ENCODE peak calls at places on chromosomes 16 and 17, in seven cellular contexts. B is AG09319; M is astrocyte of the spinal cord; L is AG10803; K is GM23338; J is CD8-positive, alpha-beta T cell; I is psoas muscle. W is an unnamed sample.

GRCh38 chr16:69691980-69692911 is 34.1 kb downstream of the NQO1 start:
- DNase-seq in L (peak), I (no peak), K (no peak), B (no peak), J (no peak), M (peak), W (no peak)

GRCh38 chr17:66713533-66714042 is 121.3 kb upstream of the CACNG5 start:
- DNase-seq in K (no peak), M (no peak), L (no peak), B (no peak), I (no peak), J (no peak), W (no peak)

GRCh38 chr17:49312722-49313121 is 49.3 kb downstream of the ZNF652 start:
- DNase-seq in K (no peak), B (no peak), J (no peak), I (no peak), L (no peak), M (no peak), W (no peak)

GRCh38 chr17:17151055-17151454 is 55.1 kb downstream of the PLD6 start:
- DNase-seq in L (peak), K (no peak), I (no peak), J (no peak), B (no peak), M (peak), W (no peak)

GRCh38 chr16:53743149-53743566 is 39.2 kb downstream of the FTO start:
- DNase-seq in B (no peak), M (peak), K (peak), I (no peak), J (no peak), L (peak), W (no peak)

GRCh38 chr17:2854662-2855061 is 58.4 kb downstream of the RAP1GAP2 start:
- DNase-seq in K (peak), M (no peak), B (no peak), J (no peak), I (no peak), L (no peak), W (no peak)

GRCh38 chr17:33012522-33013033 is 20.9 kb downstream of the SPACA3 start:
- DNase-seq in J (no peak), L (peak), B (peak), K (no peak), I (no peak), M (peak), W (no peak)

GRCh38 chr16:50202926-50203624 is 50.0 kb downstream of the TENT4B start:
- DNase-seq in K (no peak), B (peak), J (no peak), M (peak), L (peak), I (no peak), W (no peak)

GRCh38 chr16:27452569-27453475 is 50.8 kb downstream of the IL21R start:
- DNase-seq in I (no peak), B (no peak), L (peak), J (no peak), M (no peak), K (no peak), W (no peak)

GRCh38 chr16:83681421-83681820 is 126.4 kb upstream of the HSBP1 start:
- DNase-seq in I (no peak), M (no peak), B (no peak), K (no peak), J (no peak), L (no peak), W (no peak)

GRCh38 chr17:47816111-47816735 is 5.4 kb downstream of the OSBPL7 start:
- DNase-seq in I (no peak), J (no peak), B (no peak), K (no peak), M (no peak), L (no peak), W (no peak)

GRCh38 chr16:59210955-59211541 is 476.9 kb upstream of the GOT2 start:
- DNase-seq in B (no peak), I (no peak), L (peak), M (peak), K (peak), J (no peak), W (no peak)

GRCh38 chr16:30972872-30973271 is 12.1 kb upstream of the HSD3B7 start:
- DNase-seq in J (no peak), L (no peak), K (peak), I (no peak), M (peak), B (no peak), W (no peak)

GRCh38 chr16:234468-235305 is at the start of gene FAM234A:
- DNase-seq in M (peak), B (peak), K (peak), J (peak), L (peak), I (peak), W (peak)

GRCh38 chr17:4810696-4811289 is 3.8 kb downstream of the PLD2 start:
- DNase-seq in L (no peak), K (no peak), J (no peak), B (no peak), M (no peak), I (no peak), W (no peak)

GRCh38 chr17:50201226-50201854 is at the start of gene COL1A1:
- DNase-seq in I (peak), K (peak), J (no peak), B (peak), M (peak), L (peak), W (no peak)

GRCh38 chr16:11219188-11219587 is 36.8 kb downstream of the SOCS1 start:
- DNase-seq in B (no peak), M (no peak), K (no peak), J (no peak), L (no peak), I (no peak), W (no peak)

GRCh38 chr17:12990041-12990808 is 27.6 kb downstream of the ELAC2 start:
- DNase-seq in I (no peak), M (no peak), J (no peak), L (no peak), K (peak), B (no peak), W (no peak)

GRCh38 chr17:78125138-78125913 is 3.2 kb downstream of the TMC6 start:
- DNase-seq in B (no peak), I (no peak), J (no peak), L (no peak), M (no peak), K (no peak), W (no peak)

GRCh38 chr17:56230660-56231059 is 77.4 kb downstream of the ANKFN1 start:
- DNase-seq in B (peak), L (peak), J (no peak), I (peak), K (no peak), M (peak), W (no peak)

GRCh38 chr16:2462031-2462866 is 2.3 kb downstream of the TEDC2 start:
- DNase-seq in L (no peak), K (no peak), M (no peak), I (no peak), B (no peak), J (no peak), W (no peak)

DNA sequence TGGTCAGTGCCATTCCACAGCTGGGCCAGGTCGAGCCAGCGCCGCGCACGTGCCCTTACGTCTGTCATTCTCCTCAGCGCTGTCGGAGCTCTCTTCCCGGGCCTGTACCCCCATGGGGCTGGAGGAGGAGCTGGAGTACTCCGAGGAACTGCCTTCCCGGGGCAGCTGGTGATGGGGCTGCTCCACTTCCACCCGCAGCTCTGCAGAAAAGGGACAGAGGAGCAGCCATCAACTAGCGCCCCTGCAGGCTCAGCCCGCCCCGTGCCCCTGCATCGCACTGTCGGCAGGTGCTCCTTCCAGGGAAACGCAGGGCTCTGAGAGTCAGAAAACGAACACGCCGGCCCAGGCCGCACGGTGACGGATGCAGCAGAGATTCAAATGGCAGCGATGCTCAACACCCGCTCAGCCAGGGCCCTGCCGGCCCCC is 20.9 kb downstream of the MAP1LC3B start:
- DNase-seq in J (no peak), K (peak), L (no peak), I (no peak), M (no peak), B (no peak), W (no peak)
- TF ChIP-seq CTCF in J (no peak), K (no peak), L (no peak), I (no peak), M (no peak), B (no peak), W (no peak)

GRCh38 chr17:1423456-1424135 is 23.6 kb upstream of the YWHAE start:
- DNase-seq in B (no peak), I (no peak), L (no peak), K (no peak), J (no peak), M (no peak), W (no peak)
- TF ChIP-seq CTCF in B (no peak), I (no peak), L (no peak), K (no peak), J (no peak), M (no peak), W (no peak)

DNA sequence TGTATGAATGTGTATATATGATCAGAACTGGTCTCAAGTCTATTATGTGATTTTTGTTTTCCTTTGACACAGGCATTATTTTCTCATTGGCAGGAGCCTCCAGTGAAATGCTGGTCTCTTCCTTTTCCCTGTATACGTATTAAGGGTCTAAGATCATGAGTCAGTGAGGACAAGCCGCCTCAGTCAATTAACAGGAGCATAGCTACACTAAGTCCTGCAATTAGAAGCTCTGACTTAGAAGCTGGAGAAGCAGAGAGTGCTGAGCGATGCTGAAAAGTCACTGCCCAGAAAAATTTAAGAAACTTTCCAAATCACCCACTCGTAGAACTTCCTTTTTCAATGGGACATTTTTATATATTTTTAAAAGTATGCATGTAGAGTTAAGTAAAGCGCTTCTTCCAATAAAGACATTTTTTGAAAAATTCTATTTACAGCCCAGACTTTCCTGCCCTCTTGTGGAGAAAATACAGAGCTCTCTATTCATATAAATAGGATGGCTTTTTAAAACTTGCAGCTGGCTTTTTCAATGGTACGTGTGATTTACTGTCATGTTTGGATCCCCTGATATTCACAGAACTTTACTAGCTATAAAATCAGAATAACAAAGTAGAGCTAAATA is 70.1 kb upstream of the PSMD7 start:
- DNase-seq in B (no peak), K (peak), I (no peak), M (peak), J (no peak), L (peak), W (no peak)
- TF ChIP-seq CTCF in B (peak), K (peak), I (peak), M (peak), J (no peak), L (peak), W (peak)

DNA sequence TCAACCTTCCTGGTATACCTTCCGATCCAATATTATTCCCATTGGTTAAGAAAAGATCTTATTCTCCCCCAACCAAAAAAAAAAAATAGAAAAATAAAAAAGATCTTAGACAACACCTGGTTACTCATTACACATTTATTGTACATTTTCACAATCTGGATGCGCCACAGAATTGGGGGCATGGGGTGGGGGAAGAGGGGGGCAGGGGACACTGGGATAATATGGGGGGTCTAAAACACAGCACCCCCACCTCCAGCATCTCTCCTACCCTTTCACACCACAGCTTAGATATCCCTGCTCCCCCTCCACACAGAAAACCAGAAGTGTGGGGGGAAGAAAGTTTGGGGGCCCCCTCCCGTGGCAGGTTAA is 3.7 kb downstream of the VAMP2 start:
- DNase-seq in K (no peak), M (no peak), I (no peak), J (no peak), L (no peak), B (no peak), W (no peak)
- TF ChIP-seq CTCF in K (no peak), M (no peak), I (no peak), J (no peak), L (no peak), B (no peak), W (no peak)

GRCh38 chr17:59106463-59107305 is at the start of gene TRIM37:
- DNase-seq in K (peak), M (peak), I (peak), J (peak), L (peak), B (peak), W (peak)
- TF ChIP-seq CTCF in K (no peak), M (no peak), I (no peak), J (no peak), L (no peak), B (no peak), W (peak)

GRCh38 chr16:56688762-56689161 is 6.5 kb downstream of the MT1X start:
- DNase-seq in B (no peak), J (no peak), K (no peak), L (no peak), I (no peak), M (no peak), W (no peak)
- TF ChIP-seq CTCF in B (no peak), J (no peak), K (no peak), L (no peak), I (no peak), M (no peak), W (no peak)

W was measured in D721Med.